ENCODE peak calls at places on chromosome 2, in six cellular contexts. One of them, this sample, is unnamed.

GRCh38 chr2:49152824-49153223 is 1.5 kb downstream of the FSHR start:
- DNase-seq in choroid plexus epithelial cell: no peak
- DNase-seq in gastrocnemius medialis: no peak
- DNase-seq in AG04450: no peak
- DNase-seq in GM23338: no peak
- DNase-seq in lower lobe of right lung: no peak
- DNase-seq in this sample: no peak

GRCh38 chr2:241074901-241075540 is 27.1 kb downstream of the MTERF4 start:
- DNase-seq in choroid plexus epithelial cell: no peak
- DNase-seq in gastrocnemius medialis: no peak
- DNase-seq in AG04450: no peak
- DNase-seq in GM23338: no peak
- DNase-seq in lower lobe of right lung: no peak
- DNase-seq in this sample: no peak

GRCh38 chr2:20050712-20051517 is 513 bp downstream of the LAPTM4A start:
- DNase-seq in choroid plexus epithelial cell: peak
- DNase-seq in gastrocnemius medialis: peak
- DNase-seq in AG04450: no peak
- DNase-seq in GM23338: peak
- DNase-seq in lower lobe of right lung: peak
- DNase-seq in this sample: peak

GRCh38 chr2:223084873-223085272 is 32.9 kb downstream of the KCNE4 start:
- DNase-seq in choroid plexus epithelial cell: no peak
- DNase-seq in gastrocnemius medialis: peak
- DNase-seq in AG04450: no peak
- DNase-seq in GM23338: peak
- DNase-seq in lower lobe of right lung: no peak
- DNase-seq in this sample: no peak

GRCh38 chr2:24330161-24330560 is 30.2 kb downstream of the ITSN2 start:
- DNase-seq in choroid plexus epithelial cell: no peak
- DNase-seq in gastrocnemius medialis: no peak
- DNase-seq in AG04450: no peak
- DNase-seq in GM23338: no peak
- DNase-seq in lower lobe of right lung: no peak
- DNase-seq in this sample: peak

GRCh38 chr2:146414456-146414855 is 1430.4 kb upstream of the ACVR2A start:
- DNase-seq in choroid plexus epithelial cell: no peak
- DNase-seq in gastrocnemius medialis: no peak
- DNase-seq in AG04450: no peak
- DNase-seq in GM23338: no peak
- DNase-seq in lower lobe of right lung: no peak
- DNase-seq in this sample: no peak

GRCh38 chr2:98188351-98189046 is 101.5 kb downstream of the VWA3B start:
- DNase-seq in choroid plexus epithelial cell: peak
- DNase-seq in gastrocnemius medialis: no peak
- DNase-seq in AG04450: no peak
- DNase-seq in GM23338: peak
- DNase-seq in lower lobe of right lung: no peak
- DNase-seq in this sample: no peak

GRCh38 chr2:224793961-224794360 is 77.8 kb upstream of the CCDC195 start:
- DNase-seq in choroid plexus epithelial cell: no peak
- DNase-seq in gastrocnemius medialis: no peak
- DNase-seq in AG04450: no peak
- DNase-seq in GM23338: no peak
- DNase-seq in lower lobe of right lung: no peak
- DNase-seq in this sample: no peak

GRCh38 chr2:35428548-35428947 is 927.0 kb upstream of the CRIM1 start:
- DNase-seq in choroid plexus epithelial cell: peak
- DNase-seq in gastrocnemius medialis: no peak
- DNase-seq in AG04450: no peak
- DNase-seq in GM23338: peak
- DNase-seq in lower lobe of right lung: peak
- DNase-seq in this sample: peak

GRCh38 chr2:219522111-219523030 is 8.1 kb downstream of the ASIC4 start:
- DNase-seq in choroid plexus epithelial cell: peak
- DNase-seq in gastrocnemius medialis: no peak
- DNase-seq in AG04450: no peak
- DNase-seq in GM23338: peak
- DNase-seq in lower lobe of right lung: no peak
- DNase-seq in this sample: no peak

GRCh38 chr2:172102858-172103359 is at the start of gene DLX2:
- DNase-seq in choroid plexus epithelial cell: peak
- DNase-seq in gastrocnemius medialis: peak
- DNase-seq in AG04450: peak
- DNase-seq in GM23338: peak
- DNase-seq in lower lobe of right lung: peak
- DNase-seq in this sample: peak

GRCh38 chr2:201363857-201364560 is 6.9 kb upstream of the FLACC1 start:
- DNase-seq in choroid plexus epithelial cell: peak
- DNase-seq in gastrocnemius medialis: no peak
- DNase-seq in AG04450: no peak
- DNase-seq in GM23338: peak
- DNase-seq in lower lobe of right lung: no peak
- DNase-seq in this sample: peak

GRCh38 chr2:113977660-113978523 is 88.0 kb downstream of the ACTR3 start:
- DNase-seq in choroid plexus epithelial cell: peak
- DNase-seq in gastrocnemius medialis: no peak
- DNase-seq in AG04450: peak
- DNase-seq in GM23338: peak
- DNase-seq in lower lobe of right lung: no peak
- DNase-seq in this sample: no peak

GRCh38 chr2:201698588-201699226 is at the start of gene MPP4:
- DNase-seq in choroid plexus epithelial cell: peak
- DNase-seq in gastrocnemius medialis: no peak
- DNase-seq in AG04450: no peak
- DNase-seq in GM23338: no peak
- DNase-seq in lower lobe of right lung: no peak
- DNase-seq in this sample: no peak

GRCh38 chr2:75200140-75200985 is 1.0 kb upstream of the TACR1 start:
- DNase-seq in choroid plexus epithelial cell: peak
- DNase-seq in gastrocnemius medialis: no peak
- DNase-seq in AG04450: no peak
- DNase-seq in GM23338: peak
- DNase-seq in lower lobe of right lung: peak
- DNase-seq in this sample: peak

GRCh38 chr2:180572346-180572745 is 408.1 kb upstream of the UBE2E3 start:
- DNase-seq in choroid plexus epithelial cell: peak
- DNase-seq in gastrocnemius medialis: no peak
- DNase-seq in AG04450: no peak
- DNase-seq in GM23338: no peak
- DNase-seq in lower lobe of right lung: no peak
- DNase-seq in this sample: no peak

GRCh38 chr2:55233658-55233940 is 1.1 kb downstream of the RPS27A start:
- DNase-seq in choroid plexus epithelial cell: no peak
- DNase-seq in gastrocnemius medialis: no peak
- DNase-seq in AG04450: no peak
- DNase-seq in GM23338: no peak
- DNase-seq in lower lobe of right lung: no peak
- DNase-seq in this sample: no peak

GRCh38 chr2:232875256-232876070 is 5.4 kb downstream of the SNORC start:
- DNase-seq in choroid plexus epithelial cell: no peak
- DNase-seq in gastrocnemius medialis: no peak
- DNase-seq in AG04450: no peak
- DNase-seq in GM23338: peak
- DNase-seq in lower lobe of right lung: no peak
- DNase-seq in this sample: no peak

GRCh38 chr2:143451622-143452021 is 322.4 kb downstream of the ARHGAP15 start:
- DNase-seq in choroid plexus epithelial cell: no peak
- DNase-seq in gastrocnemius medialis: no peak
- DNase-seq in AG04450: no peak
- DNase-seq in GM23338: no peak
- DNase-seq in lower lobe of right lung: no peak
- DNase-seq in this sample: no peak

GRCh38 chr2:217795706-217796465 is 206.9 kb downstream of the TNS1 start:
- DNase-seq in choroid plexus epithelial cell: no peak
- DNase-seq in gastrocnemius medialis: no peak
- DNase-seq in AG04450: no peak
- DNase-seq in GM23338: no peak
- DNase-seq in lower lobe of right lung: no peak
- DNase-seq in this sample: no peak

GRCh38 chr2:118853647-118854367 is 6.4 kb upstream of the EN1 start:
- DNase-seq in choroid plexus epithelial cell: no peak
- DNase-seq in gastrocnemius medialis: no peak
- DNase-seq in AG04450: no peak
- DNase-seq in GM23338: peak
- DNase-seq in lower lobe of right lung: no peak
- DNase-seq in this sample: no peak

GRCh38 chr2:118853129-118853640 is 5.7 kb upstream of the EN1 start:
- DNase-seq in choroid plexus epithelial cell: no peak
- DNase-seq in gastrocnemius medialis: no peak
- DNase-seq in AG04450: no peak
- DNase-seq in GM23338: no peak
- DNase-seq in lower lobe of right lung: no peak
- DNase-seq in this sample: no peak

GRCh38 chr2:118850901-118851268 is 3.4 kb upstream of the EN1 start:
- DNase-seq in choroid plexus epithelial cell: no peak
- DNase-seq in gastrocnemius medialis: no peak
- DNase-seq in AG04450: no peak
- DNase-seq in GM23338: peak
- DNase-seq in lower lobe of right lung: no peak
- DNase-seq in this sample: no peak

GRCh38 chr2:118851650-118852049 is 4.2 kb upstream of the EN1 start:
- DNase-seq in choroid plexus epithelial cell: no peak
- DNase-seq in gastrocnemius medialis: peak
- DNase-seq in AG04450: no peak
- DNase-seq in GM23338: peak
- DNase-seq in lower lobe of right lung: no peak
- DNase-seq in this sample: no peak

DNA sequence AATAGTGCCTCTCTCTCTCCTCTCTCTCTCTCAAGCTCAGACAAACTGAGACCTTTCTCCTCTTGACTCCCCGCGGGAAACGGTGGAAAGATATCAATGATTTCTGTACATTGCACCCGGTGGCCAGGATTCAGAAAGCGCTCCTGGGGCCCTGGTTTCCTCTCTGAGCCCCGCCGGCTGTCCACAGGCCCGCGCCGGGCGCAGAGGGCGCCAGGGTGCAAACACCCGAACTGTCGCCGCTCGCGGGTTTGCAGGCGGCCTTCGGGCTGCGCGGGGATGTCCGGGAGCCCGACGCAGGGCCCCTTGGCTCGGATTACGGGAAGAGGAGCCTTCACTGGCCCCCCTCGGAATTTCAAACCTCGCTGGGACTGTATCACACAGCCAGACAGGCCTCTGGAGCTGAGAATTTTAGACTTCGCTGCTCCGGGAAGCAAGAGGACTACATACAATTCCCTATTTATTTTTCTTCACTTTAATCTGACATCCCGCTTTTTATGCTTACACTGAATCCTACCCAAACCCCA is 5.2 kb upstream of the EN1 start:
- DNase-seq in choroid plexus epithelial cell: no peak
- DNase-seq in gastrocnemius medialis: no peak
- DNase-seq in AG04450: no peak
- DNase-seq in GM23338: no peak
- DNase-seq in lower lobe of right lung: no peak
- DNase-seq in this sample: no peak
- TF ChIP-seq CTCF in choroid plexus epithelial cell: no peak
- TF ChIP-seq CTCF in gastrocnemius medialis: no peak
- TF ChIP-seq CTCF in AG04450: no peak
- TF ChIP-seq CTCF in GM23338: no peak
- TF ChIP-seq CTCF in lower lobe of right lung: no peak
- TF ChIP-seq CTCF in this sample: no peak

GRCh38 chr2:160269803-160270570 is 69.9 kb upstream of the ITGB6 start:
- DNase-seq in choroid plexus epithelial cell: peak
- DNase-seq in gastrocnemius medialis: peak
- DNase-seq in AG04450: peak
- DNase-seq in GM23338: peak
- DNase-seq in lower lobe of right lung: peak
- DNase-seq in this sample: peak
- H3K4me3 ChIP-seq in choroid plexus epithelial cell: peak
- H3K4me3 ChIP-seq in gastrocnemius medialis: peak
- H3K4me3 ChIP-seq in AG04450: peak
- H3K4me3 ChIP-seq in GM23338: peak
- H3K4me3 ChIP-seq in lower lobe of right lung: peak
- H3K4me3 ChIP-seq in this sample: peak

DNA sequence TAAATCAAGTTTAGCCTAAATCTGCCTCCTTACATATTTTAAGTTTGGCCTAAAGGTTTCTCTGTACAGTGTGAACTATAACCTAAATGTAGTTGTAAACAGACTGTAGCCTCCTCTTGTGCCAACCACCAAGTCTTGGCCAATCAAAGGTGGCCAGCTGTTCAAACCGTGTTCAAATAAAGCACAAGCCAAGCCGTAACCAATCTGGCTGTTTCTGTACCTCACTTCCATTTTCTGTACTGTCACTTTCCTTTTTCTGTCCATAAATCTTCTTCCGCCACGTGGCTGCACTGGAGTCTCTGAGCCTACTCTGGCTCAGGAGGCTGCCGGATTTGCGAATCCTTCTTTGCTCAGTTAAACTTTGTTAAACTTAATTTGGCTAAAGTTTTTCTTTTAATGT is 17.5 kb upstream of the ACOXL start:
- DNase-seq in choroid plexus epithelial cell: no peak
- DNase-seq in gastrocnemius medialis: no peak
- DNase-seq in AG04450: no peak
- DNase-seq in GM23338: no peak
- DNase-seq in lower lobe of right lung: no peak
- DNase-seq in this sample: peak
- TF ChIP-seq CTCF in choroid plexus epithelial cell: no peak
- TF ChIP-seq CTCF in gastrocnemius medialis: no peak
- TF ChIP-seq CTCF in AG04450: no peak
- TF ChIP-seq CTCF in GM23338: no peak
- TF ChIP-seq CTCF in lower lobe of right lung: no peak
- TF ChIP-seq CTCF in this sample: no peak

GRCh38 chr2:84858123-84858522 is 22.8 kb downstream of the TRABD2A start:
- DNase-seq in choroid plexus epithelial cell: no peak
- DNase-seq in gastrocnemius medialis: no peak
- DNase-seq in AG04450: no peak
- DNase-seq in GM23338: peak
- DNase-seq in lower lobe of right lung: no peak
- DNase-seq in this sample: no peak

GRCh38 chr2:84856785-84857184 is 24.1 kb downstream of the TRABD2A start:
- DNase-seq in choroid plexus epithelial cell: no peak
- DNase-seq in gastrocnemius medialis: no peak
- DNase-seq in AG04450: no peak
- DNase-seq in GM23338: no peak
- DNase-seq in lower lobe of right lung: no peak
- DNase-seq in this sample: peak

GRCh38 chr2:84854835-84855234 is 26.0 kb downstream of the TRABD2A start:
- DNase-seq in choroid plexus epithelial cell: no peak
- DNase-seq in gastrocnemius medialis: no peak
- DNase-seq in AG04450: no peak
- DNase-seq in GM23338: no peak
- DNase-seq in lower lobe of right lung: no peak
- DNase-seq in this sample: no peak

GRCh38 chr2:84857566-84857965 is 23.3 kb downstream of the TRABD2A start:
- DNase-seq in choroid plexus epithelial cell: no peak
- DNase-seq in gastrocnemius medialis: no peak
- DNase-seq in AG04450: no peak
- DNase-seq in GM23338: no peak
- DNase-seq in lower lobe of right lung: no peak
- DNase-seq in this sample: no peak

DNA sequence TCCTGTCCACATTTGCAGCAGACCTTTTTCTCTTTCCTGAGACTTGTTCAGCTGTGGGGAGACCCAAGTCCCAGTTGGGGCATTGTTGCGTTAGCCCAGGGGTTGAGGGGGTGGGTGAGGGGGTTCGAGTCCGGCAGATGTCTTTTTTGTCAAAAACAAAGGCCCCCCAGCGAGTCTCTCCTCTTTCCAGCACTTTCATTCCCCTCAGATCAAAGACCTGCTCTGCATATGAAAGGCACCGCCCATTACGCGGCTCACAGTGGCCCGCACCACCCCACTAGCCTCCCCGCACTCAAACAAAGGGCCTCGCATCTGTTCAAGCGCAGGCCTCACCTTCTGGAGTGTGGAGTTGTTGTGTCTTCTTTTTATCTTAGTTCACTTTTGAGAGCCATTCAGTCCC is 25.2 kb downstream of the TRABD2A start:
- DNase-seq in choroid plexus epithelial cell: no peak
- DNase-seq in gastrocnemius medialis: no peak
- DNase-seq in AG04450: no peak
- DNase-seq in GM23338: peak
- DNase-seq in lower lobe of right lung: no peak
- DNase-seq in this sample: no peak
- H3K4me3 ChIP-seq in choroid plexus epithelial cell: no peak
- H3K4me3 ChIP-seq in gastrocnemius medialis: no peak
- H3K4me3 ChIP-seq in AG04450: no peak
- H3K4me3 ChIP-seq in GM23338: peak
- H3K4me3 ChIP-seq in lower lobe of right lung: no peak
- H3K4me3 ChIP-seq in this sample: no peak

This sample was measured in GM12865.